ENCODE peak calls at places on chromosomes 5 and 9, in ten cellular contexts. E is H9; M is T47D; Y is AG09309; D is erythroblast; S is NCI-H1436; B is stimulated activated CD4-positive, alpha-beta T cell treated with anti-CD3 and anti-CD28 coated beads, TNF-alpha, amount 100 ng/mL, for 1 hour; A is tibial artery; C is iPS DF 19.7; V is activated naive CD4-positive, alpha-beta T cell treated with Interleukin-2 at 50 U/mL for 16 hours. Z is an unnamed sample.

GRCh38 chr5:660491-661030 is 32.6 kb downstream of the TPPP start:
- DNase-seq in E (no peak), M (no peak), Y (no peak), D (no peak), S (no peak), B (no peak), A (peak; percentile 41), C (no peak), V (no peak), Z (no peak)

GRCh38 chr5:51230336-51230735 is 152.9 kb upstream of the ISL1 start:
- DNase-seq in E (no peak), M (no peak), Y (no peak), D (no peak), S (no peak), B (no peak), A (no peak), C (no peak), V (no peak), Z (no peak)

GRCh38 chr5:159904874-159905273 is 11.4 kb upstream of the ADRA1B start:
- DNase-seq in E (no peak), M (no peak), Y (no peak), D (no peak), S (no peak), B (no peak), A (no peak), C (no peak), V (no peak), Z (no peak)

GRCh38 chr9:3482578-3482977 is 43.2 kb downstream of the RFX3 start:
- DNase-seq in E (no peak), M (no peak), Y (no peak), D (no peak), S (no peak), B (no peak), A (no peak), C (no peak), V (no peak), Z (no peak)

GRCh38 chr9:36572515-36573418 is at the start of gene MELK:
- DNase-seq in E (peak; percentile 86), M (peak; percentile 73), Y (no peak), D (peak; percentile 88), S (peak; percentile 63), B (peak; percentile 60), A (peak; percentile 82), C (no peak), V (peak; percentile 87), Z (no peak)

GRCh38 chr9:90942555-90942954 is 140.9 kb downstream of the SYK start:
- DNase-seq in E (no peak), M (no peak), Y (no peak), D (no peak), S (no peak), B (no peak), A (no peak), C (no peak), V (no peak), Z (no peak)

GRCh38 chr5:38724301-38725030 is 121.3 kb upstream of the OSMR start:
- DNase-seq in E (no peak), M (no peak), Y (no peak), D (no peak), S (no peak), B (no peak), A (no peak), C (no peak), V (no peak), Z (peak; percentile 30)

GRCh38 chr5:173866249-173867172 is 21.6 kb upstream of the CPEB4 start:
- DNase-seq in E (no peak), M (peak; percentile 79), Y (no peak), D (peak; percentile 50), S (no peak), B (no peak), A (peak; percentile 67), C (no peak), V (no peak), Z (no peak)

GRCh38 chr5:163104496-163104895 is 332.9 kb upstream of the CCNG1 start:
- DNase-seq in E (peak; percentile 57), M (no peak), Y (no peak), D (peak; percentile 1), S (no peak), B (no peak), A (no peak), C (peak; percentile 9), V (no peak), Z (no peak)

Z was measured in non-pigmented ciliary epithelial cell.